ENCODE peak calls at places on chromosomes 4 and X, in six cellular contexts. U, W, A, V, P and D are unnamed samples.
A peak's percentile ranks its signal among the peaks of the same experiment; 100 is the strongest.

GRCh38 chr4:142373610-142374009 is 472.5 kb downstream of the INPP4B start:
- DNase-seq in U (peak; percentile 88), W (no peak), A (no peak), V (no peak), P (no peak), D (no peak)

GRCh38 chr4:174292473-174292872 is 8.8 kb downstream of the CEP44 start:
- DNase-seq in U (peak; percentile 6), W (no peak), A (no peak), V (no peak), P (no peak), D (no peak)

GRCh38 chr4:3827616-3828492 is 61.7 kb downstream of the ADRA2C start:
- DNase-seq in U (peak; percentile 32), W (no peak), A (peak; percentile 50), V (peak; percentile 88), P (no peak), D (peak; percentile 85)

GRCh38 chrX:110532527-110532926 is 173.9 kb downstream of the RTL9 start:
- DNase-seq in U (no peak), W (no peak), A (no peak), V (no peak), P (no peak), D (no peak)

GRCh38 chrX:9681422-9681821 is 84.2 kb downstream of the GPR143 start:
- DNase-seq in U (peak; percentile 68), W (no peak), A (no peak), V (no peak), P (no peak), D (no peak)

GRCh38 chr4:108703370-108703769 is 53.0 kb downstream of the OSTC start:
- DNase-seq in U (no peak), W (no peak), A (no peak), V (no peak), P (no peak), D (no peak)

GRCh38 chr4:10619220-10619619 is 65.3 kb downstream of the CLNK start:
- DNase-seq in U (peak; percentile 57), W (no peak), A (no peak), V (no peak), P (no peak), D (no peak)

GRCh38 chr4:142386450-142386849 is 459.7 kb downstream of the INPP4B start:
- DNase-seq in U (no peak), W (no peak), A (no peak), V (no peak), P (no peak), D (no peak)

GRCh38 chr4:88219099-88219498 is 60.7 kb upstream of the ABCG2 start:
- DNase-seq in U (peak; percentile 76), W (no peak), A (no peak), V (no peak), P (peak; percentile 33), D (no peak)

GRCh38 chrX:40867352-40867751 is 132.0 kb upstream of the MED14 start:
- DNase-seq in U (peak; percentile 10), W (no peak), A (peak; percentile 37), V (peak; percentile 27), P (no peak), D (no peak)

GRCh38 chr4:144733566-144733965 is 87.6 kb downstream of the HHIP start:
- DNase-seq in U (no peak), W (no peak), A (no peak), V (no peak), P (no peak), D (no peak)

GRCh38 chrX:42714981-42715688 is 62.8 kb downstream of the PPP1R2C start:
- DNase-seq in U (peak; percentile 14), W (peak; percentile 9), A (no peak), V (peak; percentile 35), P (peak; percentile 0), D (peak; percentile 18)

GRCh38 chr4:93147524-93148212 is 680.9 kb upstream of the ATOH1 start:
- DNase-seq in U (no peak), W (no peak), A (no peak), V (no peak), P (peak; percentile 29), D (no peak)

GRCh38 chr4:55534306-55534705 is 12.4 kb downstream of the CLOCK start:
- DNase-seq in U (no peak), W (no peak), A (no peak), V (no peak), P (no peak), D (no peak)

GRCh38 chrX:128759745-128760144 is 707.5 kb upstream of the ACTRT1 start:
- DNase-seq in U (no peak), W (no peak), A (no peak), V (no peak), P (no peak), D (no peak)

GRCh38 chr4:74504212-74504611 is 59.3 kb downstream of the AREG start:
- DNase-seq in U (peak; percentile 74), W (no peak), A (no peak), V (no peak), P (no peak), D (no peak)

GRCh38 chr4:947491-947971 is 15.3 kb downstream of the TMEM175 start:
- DNase-seq in U (no peak), W (no peak), A (no peak), V (peak; percentile 21), P (no peak), D (no peak)

GRCh38 chr4:123974419-123975105 is 578.0 kb downstream of the SPRY1 start:
- DNase-seq in U (peak; percentile 14), W (no peak), A (no peak), V (no peak), P (no peak), D (no peak)

GRCh38 chrX:267771-268261 is 13.4 kb upstream of the PLCXD1 start:
- DNase-seq in U (no peak), W (no peak), A (no peak), V (no peak), P (no peak), D (peak; percentile 10)

GRCh38 chr4:112038861-112039260 is 106.4 kb upstream of the FAM241A start:
- DNase-seq in U (no peak), W (no peak), A (no peak), V (no peak), P (no peak), D (no peak)
- H3K27ac ChIP-seq in U (no peak overlapping the region), W (no peak overlapping the region), A (no peak overlapping the region), V (no peak overlapping the region), P (no peak overlapping the region), D (no peak overlapping the region)

DNA sequence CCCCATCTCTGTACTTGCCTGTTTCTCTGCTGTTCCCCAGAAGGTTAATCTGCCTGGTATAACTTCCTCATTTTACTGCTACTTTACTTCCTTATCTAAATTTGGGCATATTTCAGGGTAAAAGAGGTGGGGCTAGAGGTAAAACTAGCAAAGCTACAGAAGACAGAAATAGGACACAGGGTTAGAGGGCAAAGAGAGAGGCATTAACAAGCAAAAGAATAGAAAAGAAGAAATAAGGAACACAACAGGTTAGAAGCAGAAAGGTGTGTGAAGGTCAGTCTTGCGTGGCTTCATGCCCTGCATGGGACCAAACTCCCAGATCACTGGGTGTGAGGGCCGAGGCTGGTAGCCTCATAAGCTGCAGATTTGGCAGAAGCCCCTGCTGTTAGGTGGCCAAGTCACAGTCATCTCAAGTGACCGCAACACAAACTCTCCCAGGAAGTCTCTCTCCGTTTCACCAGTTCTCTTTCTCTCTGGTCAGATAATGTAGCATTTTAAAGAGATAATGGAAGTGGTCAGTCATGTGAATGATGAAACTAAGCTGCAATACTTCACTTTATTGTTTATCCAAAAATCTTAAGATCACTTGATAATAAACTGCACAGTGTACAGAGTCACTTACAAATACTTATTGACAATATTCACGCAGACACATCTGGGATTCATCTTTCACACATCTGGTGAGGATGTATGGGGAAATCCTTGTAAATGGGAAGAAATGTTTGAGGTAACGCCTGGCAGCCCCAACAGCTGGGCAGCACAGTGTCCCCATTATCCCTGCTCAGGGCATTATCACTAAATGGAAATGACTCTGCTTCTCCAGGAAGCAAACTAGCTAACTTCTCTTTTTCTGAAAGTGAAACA is 16.4 kb downstream of the TMEM154 start:
- DNase-seq in U (peak; percentile 61), W (no peak), A (no peak), V (no peak), P (no peak), D (no peak)
- H3K4me3 ChIP-seq in U (no peak overlapping the region), W (no peak overlapping the region), A (no peak overlapping the region), V (no peak overlapping the region), P (no peak overlapping the region), D (no peak overlapping the region)

GRCh38 chr4:139078926-139079325 is 63.3 kb downstream of the NOCT start:
- DNase-seq in U (no peak), W (no peak), A (no peak), V (no peak), P (no peak), D (no peak)

GRCh38 chr4:139076016-139076744 is 60.6 kb downstream of the NOCT start:
- DNase-seq in U (no peak), W (no peak), A (no peak), V (no peak), P (no peak), D (no peak)

GRCh38 chr4:139082750-139083532 is 67.4 kb downstream of the NOCT start:
- DNase-seq in U (peak; percentile 98), W (peak; percentile 90), A (peak; percentile 95), V (peak; percentile 95), P (peak; percentile 93), D (peak; percentile 93)

DNA sequence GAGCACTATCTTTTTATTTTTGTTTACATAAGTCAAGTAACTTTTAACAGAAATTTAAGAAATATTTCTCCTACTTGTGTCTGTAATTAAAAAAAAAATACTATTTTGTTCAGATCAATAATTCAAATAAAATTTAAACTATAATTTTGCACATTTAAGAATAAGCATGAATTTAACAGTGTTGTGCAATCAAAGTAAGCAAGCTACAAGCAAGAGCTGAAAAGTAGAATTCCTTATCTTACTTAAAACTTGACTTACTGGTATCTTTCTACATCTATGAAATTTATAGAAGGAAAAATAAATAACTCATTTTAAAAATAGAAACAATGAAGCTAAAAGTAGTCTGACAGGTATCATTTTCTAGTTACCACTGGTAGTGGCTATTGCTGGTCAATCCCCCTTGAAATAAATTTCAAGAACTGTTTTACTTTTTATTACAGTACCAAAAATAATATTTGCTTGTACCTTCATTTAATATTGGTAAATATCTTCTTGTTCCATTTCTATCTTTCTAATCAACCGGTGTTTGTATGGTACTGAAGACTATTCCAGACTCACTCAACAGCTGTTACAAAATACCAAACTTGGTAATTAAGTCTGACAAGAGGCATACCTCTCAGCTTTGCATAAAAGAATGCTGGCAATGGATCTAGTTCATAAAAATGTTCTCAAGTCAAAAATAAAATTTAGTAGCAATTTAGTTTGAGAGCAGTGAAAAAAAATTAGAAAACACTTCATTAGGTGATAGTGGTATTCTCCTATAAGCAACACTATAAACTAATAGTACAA is 62.2 kb downstream of the NOCT start:
- DNase-seq in U (no peak), W (no peak), A (no peak), V (no peak), P (no peak), D (no peak)
- H3K27ac ChIP-seq in U (no peak overlapping the region), W (no peak overlapping the region), A (no peak overlapping the region), V (peak overlapping the region; percentile 64), P (no peak overlapping the region), D (peak overlapping the region; percentile 97)

GRCh38 chrX:119828446-119828845 is 24.3 kb downstream of the UPF3B start:
- DNase-seq in U (no peak), W (no peak), A (no peak), V (no peak), P (no peak), D (no peak)

DNA sequence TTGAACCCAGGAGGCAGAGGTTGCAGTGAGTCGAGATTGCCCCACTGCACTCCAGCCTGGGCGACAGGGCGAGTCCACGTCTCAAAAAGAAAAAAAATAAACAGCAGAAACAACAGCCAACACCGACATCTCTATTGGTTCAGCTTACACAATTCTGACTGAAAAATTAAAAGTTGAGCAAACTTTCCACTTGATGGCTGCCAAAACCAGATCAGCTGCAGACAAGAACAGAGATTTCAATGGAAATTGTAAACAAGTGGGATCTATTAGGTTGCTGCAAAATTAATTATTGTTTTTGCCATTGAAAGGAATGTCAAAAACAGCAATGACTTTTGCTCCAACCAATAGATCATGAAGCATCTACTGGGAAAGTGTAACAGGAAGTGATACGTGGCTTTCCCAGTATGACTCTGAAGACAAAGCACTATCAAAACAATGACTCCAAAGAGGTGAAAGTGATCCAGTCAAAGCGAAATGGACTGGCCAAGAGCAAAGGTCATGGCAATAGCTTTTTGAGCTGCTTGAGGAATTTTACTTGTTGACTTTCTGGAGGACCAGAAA is 26.3 kb downstream of the UPF3B start:
- DNase-seq in U (peak; percentile 26), W (no peak), A (peak; percentile 46), V (no peak), P (no peak), D (no peak)
- H3K4me3 ChIP-seq in U (no peak overlapping the region), W (no peak overlapping the region), A (no peak overlapping the region), V (no peak overlapping the region), P (no peak overlapping the region), D (no peak overlapping the region)